ENCODE peak calls at places on chromosomes 1 and 21, in nine cellular contexts. One of them, this sample, is unnamed.

GRCh38 chr1:204438628-204439027 is 27.0 kb upstream of the PPP1R15B start:
- DNase-seq in GM23338: no peak
- DNase-seq in OCI-LY7: no peak
- DNase-seq in HCT116: no peak
- DNase-seq in PC-3: peak
- DNase-seq in hepatocyte: peak
- DNase-seq in GM23248: peak
- DNase-seq in neural progenitor cell: no peak
- DNase-seq in MM.1S: no peak
- DNase-seq in this sample: no peak

GRCh38 chr1:145990249-145991097 is 5.9 kb downstream of the TXNIP start:
- DNase-seq in OCI-LY7: no peak
- DNase-seq in neural progenitor cell: no peak
- DNase-seq in MM.1S: no peak
- DNase-seq in PC-3: no peak
- DNase-seq in HCT116: no peak
- DNase-seq in GM23338: peak
- DNase-seq in GM23248: peak
- DNase-seq in hepatocyte: no peak
- DNase-seq in this sample: no peak

GRCh38 chr1:169163059-169163458 is 56.6 kb downstream of the ATP1B1 start:
- DNase-seq in hepatocyte: no peak
- DNase-seq in GM23248: no peak
- DNase-seq in HCT116: peak
- DNase-seq in neural progenitor cell: no peak
- DNase-seq in OCI-LY7: no peak
- DNase-seq in MM.1S: no peak
- DNase-seq in GM23338: no peak
- DNase-seq in PC-3: peak
- DNase-seq in this sample: no peak

GRCh38 chr1:47478090-47478489 is 40.2 kb downstream of the FOXD2 start:
- DNase-seq in GM23248: no peak
- DNase-seq in hepatocyte: peak
- DNase-seq in PC-3: peak
- DNase-seq in HCT116: no peak
- DNase-seq in OCI-LY7: no peak
- DNase-seq in MM.1S: no peak
- DNase-seq in GM23338: no peak
- DNase-seq in neural progenitor cell: no peak
- DNase-seq in this sample: no peak

GRCh38 chr1:74502432-74502831 is 10.0 kb downstream of the LRRC53 start:
- DNase-seq in HCT116: no peak
- DNase-seq in OCI-LY7: peak
- DNase-seq in neural progenitor cell: peak
- DNase-seq in GM23248: peak
- DNase-seq in PC-3: peak
- DNase-seq in MM.1S: peak
- DNase-seq in GM23338: peak
- DNase-seq in hepatocyte: peak
- DNase-seq in this sample: no peak

GRCh38 chr1:78157162-78157561 is 111.4 kb downstream of the GIPC2 start:
- DNase-seq in OCI-LY7: no peak
- DNase-seq in MM.1S: no peak
- DNase-seq in PC-3: peak
- DNase-seq in HCT116: no peak
- DNase-seq in hepatocyte: no peak
- DNase-seq in GM23338: no peak
- DNase-seq in GM23248: peak
- DNase-seq in neural progenitor cell: no peak
- DNase-seq in this sample: no peak

GRCh38 chr1:238176441-238176840 is 285.7 kb upstream of the ZP4 start:
- DNase-seq in hepatocyte: no peak
- DNase-seq in neural progenitor cell: peak
- DNase-seq in HCT116: no peak
- DNase-seq in PC-3: no peak
- DNase-seq in OCI-LY7: no peak
- DNase-seq in GM23248: no peak
- DNase-seq in GM23338: peak
- DNase-seq in MM.1S: no peak
- DNase-seq in this sample: no peak

GRCh38 chr21:41321211-41321907 is 4.8 kb downstream of the FAM3B start:
- DNase-seq in GM23338: no peak
- DNase-seq in neural progenitor cell: no peak
- DNase-seq in PC-3: no peak
- DNase-seq in hepatocyte: no peak
- DNase-seq in GM23248: no peak
- DNase-seq in OCI-LY7: peak
- DNase-seq in MM.1S: peak
- DNase-seq in HCT116: no peak
- DNase-seq in this sample: no peak

GRCh38 chr1:97632075-97632474 is 288.8 kb downstream of the DPYD start:
- DNase-seq in OCI-LY7: no peak
- DNase-seq in PC-3: peak
- DNase-seq in HCT116: no peak
- DNase-seq in GM23248: no peak
- DNase-seq in MM.1S: no peak
- DNase-seq in GM23338: no peak
- DNase-seq in hepatocyte: peak
- DNase-seq in neural progenitor cell: no peak
- DNase-seq in this sample: peak

GRCh38 chr1:214514032-214514818 is 37.2 kb downstream of the PTPN14 start:
- DNase-seq in MM.1S: no peak
- DNase-seq in GM23248: peak
- DNase-seq in OCI-LY7: no peak
- DNase-seq in PC-3: peak
- DNase-seq in GM23338: peak
- DNase-seq in hepatocyte: no peak
- DNase-seq in HCT116: no peak
- DNase-seq in neural progenitor cell: peak
- DNase-seq in this sample: no peak

GRCh38 chr1:161420763-161421455 is 53.2 kb upstream of the CFAP126 start:
- DNase-seq in neural progenitor cell: peak
- DNase-seq in HCT116: peak
- DNase-seq in OCI-LY7: peak
- DNase-seq in MM.1S: no peak
- DNase-seq in hepatocyte: peak
- DNase-seq in GM23248: no peak
- DNase-seq in GM23338: peak
- DNase-seq in PC-3: no peak
- DNase-seq in this sample: no peak

DNA sequence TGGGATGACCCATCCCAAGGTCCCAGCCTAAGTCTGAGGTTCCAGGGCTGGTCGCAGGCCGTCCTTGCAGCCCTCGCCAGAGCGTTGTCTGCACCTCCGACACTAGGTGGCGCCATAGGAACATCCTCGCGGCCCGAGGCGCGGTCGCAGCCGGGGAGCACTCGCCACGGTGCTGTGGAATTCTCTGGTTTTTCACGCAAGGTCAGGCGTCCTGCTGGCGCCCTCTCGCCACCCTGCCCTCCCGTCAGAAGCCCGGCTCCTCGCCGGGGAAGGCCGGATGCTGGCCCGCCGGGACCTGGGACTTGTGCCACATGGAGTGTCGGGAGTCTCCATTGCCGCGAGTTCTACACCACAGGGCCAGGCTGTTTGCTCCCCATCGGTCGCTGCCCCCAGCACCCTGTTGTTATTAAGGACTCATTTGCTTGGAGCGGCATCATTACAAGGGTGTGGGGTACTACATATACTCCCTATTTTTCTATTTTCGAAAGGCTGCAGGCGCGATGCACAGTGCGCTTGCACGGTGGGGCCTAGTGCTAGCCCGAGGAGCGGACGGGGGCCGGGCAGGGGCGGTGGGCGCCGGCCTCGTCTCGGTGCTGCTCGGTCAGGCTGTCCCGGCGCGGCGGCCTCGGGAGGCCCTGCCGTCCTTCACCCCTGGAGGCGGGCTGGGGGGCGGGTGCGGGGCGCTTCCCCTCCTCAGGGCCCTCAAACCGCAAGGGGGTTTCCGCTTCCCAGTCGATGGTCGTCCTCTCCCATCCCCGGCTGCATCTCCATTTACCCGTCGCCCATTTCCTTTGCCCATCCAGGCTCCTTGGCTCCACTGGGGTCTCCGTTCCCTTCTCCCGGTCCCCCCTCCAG is 196.6 kb upstream of the LMO4 start:
- DNase-seq in neural progenitor cell: peak
- DNase-seq in PC-3: peak
- DNase-seq in hepatocyte: peak
- DNase-seq in HCT116: peak
- DNase-seq in GM23248: peak
- DNase-seq in MM.1S: peak
- DNase-seq in GM23338: peak
- DNase-seq in OCI-LY7: peak
- DNase-seq in this sample: peak
- TF ChIP-seq EZH2phosphoT487 in neural progenitor cell: no peak
- TF ChIP-seq EZH2phosphoT487 in PC-3: no peak
- TF ChIP-seq EZH2phosphoT487 in hepatocyte: no peak
- TF ChIP-seq EZH2phosphoT487 in HCT116: no peak
- TF ChIP-seq EZH2phosphoT487 in GM23248: no peak
- TF ChIP-seq EZH2phosphoT487 in MM.1S: no peak
- TF ChIP-seq EZH2phosphoT487 in GM23338: no peak
- TF ChIP-seq EZH2phosphoT487 in OCI-LY7: no peak
- TF ChIP-seq EZH2phosphoT487 in this sample: no peak

GRCh38 chr1:155934933-155935590 is 849 bp upstream of the KHDC4 start:
- DNase-seq in hepatocyte: no peak
- DNase-seq in GM23338: peak
- DNase-seq in OCI-LY7: peak
- DNase-seq in GM23248: peak
- DNase-seq in neural progenitor cell: no peak
- DNase-seq in PC-3: no peak
- DNase-seq in MM.1S: no peak
- DNase-seq in HCT116: no peak
- DNase-seq in this sample: peak

GRCh38 chr1:155941845-155942507 is 538 bp downstream of the RXFP4 start:
- DNase-seq in MM.1S: no peak
- DNase-seq in hepatocyte: no peak
- DNase-seq in GM23248: peak
- DNase-seq in GM23338: no peak
- DNase-seq in neural progenitor cell: no peak
- DNase-seq in HCT116: no peak
- DNase-seq in OCI-LY7: no peak
- DNase-seq in PC-3: no peak
- DNase-seq in this sample: no peak

GRCh38 chr1:155940531-155940992 is 876 bp upstream of the RXFP4 start:
- DNase-seq in PC-3: peak
- DNase-seq in OCI-LY7: no peak
- DNase-seq in MM.1S: no peak
- DNase-seq in neural progenitor cell: no peak
- DNase-seq in HCT116: no peak
- DNase-seq in hepatocyte: no peak
- DNase-seq in GM23338: no peak
- DNase-seq in GM23248: peak
- DNase-seq in this sample: peak

GRCh38 chr1:155940993-155941844 is at the start of gene RXFP4:
- DNase-seq in PC-3: peak
- DNase-seq in HCT116: no peak
- DNase-seq in neural progenitor cell: no peak
- DNase-seq in GM23248: peak
- DNase-seq in GM23338: no peak
- DNase-seq in hepatocyte: no peak
- DNase-seq in OCI-LY7: peak
- DNase-seq in MM.1S: peak
- DNase-seq in this sample: no peak

DNA sequence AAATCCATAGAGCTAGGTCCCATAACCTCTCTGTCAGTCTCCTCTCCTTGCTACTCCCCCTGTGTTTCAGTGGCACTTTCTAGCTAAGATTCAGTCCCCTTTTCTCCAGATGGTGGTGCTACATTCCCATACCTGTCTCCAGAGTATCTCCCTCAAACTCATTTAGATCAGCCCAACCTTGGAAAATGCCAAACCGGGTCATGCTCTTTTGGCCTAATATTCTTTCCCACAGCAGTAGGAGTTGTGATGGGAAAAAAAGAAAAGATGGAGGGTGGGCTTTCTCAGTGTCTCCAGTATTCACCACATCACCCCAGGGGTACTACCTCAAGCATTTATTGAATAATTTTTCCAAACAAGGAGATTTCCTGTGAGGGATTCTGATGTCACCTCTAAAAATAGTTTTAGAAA is 3.2 kb upstream of the RXFP4 start:
- DNase-seq in hepatocyte: peak
- DNase-seq in MM.1S: peak
- DNase-seq in GM23338: peak
- DNase-seq in HCT116: peak
- DNase-seq in OCI-LY7: peak
- DNase-seq in neural progenitor cell: peak
- DNase-seq in PC-3: peak
- DNase-seq in GM23248: peak
- DNase-seq in this sample: peak
- TF ChIP-seq EZH2phosphoT487 in hepatocyte: no peak
- TF ChIP-seq EZH2phosphoT487 in MM.1S: no peak
- TF ChIP-seq EZH2phosphoT487 in GM23338: no peak
- TF ChIP-seq EZH2phosphoT487 in HCT116: no peak
- TF ChIP-seq EZH2phosphoT487 in OCI-LY7: no peak
- TF ChIP-seq EZH2phosphoT487 in neural progenitor cell: no peak
- TF ChIP-seq EZH2phosphoT487 in PC-3: no peak
- TF ChIP-seq EZH2phosphoT487 in GM23248: no peak
- TF ChIP-seq EZH2phosphoT487 in this sample: no peak

DNA sequence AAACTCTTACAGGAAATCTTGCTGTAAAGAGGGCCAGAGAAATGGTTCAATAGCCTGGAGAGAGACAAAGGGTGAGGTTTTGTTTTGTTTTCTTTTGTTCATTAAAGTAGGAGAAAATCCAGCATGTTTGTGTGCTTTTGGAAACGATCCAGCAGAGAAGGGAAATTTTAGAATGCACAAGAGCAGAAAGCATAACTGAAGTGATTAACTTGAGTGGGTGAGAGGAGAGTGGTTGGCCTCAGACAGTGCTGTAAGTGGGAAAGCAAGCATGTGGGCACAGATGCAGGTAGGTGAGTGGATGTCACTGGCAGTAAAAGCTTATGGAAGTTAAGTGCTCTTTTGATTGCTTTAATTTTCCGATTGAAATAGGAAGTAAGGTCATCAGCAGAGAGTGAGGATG is 50.2 kb downstream of the EEIG2 start:
- DNase-seq in HCT116: no peak
- DNase-seq in GM23338: no peak
- DNase-seq in hepatocyte: no peak
- DNase-seq in MM.1S: no peak
- DNase-seq in neural progenitor cell: no peak
- DNase-seq in OCI-LY7: no peak
- DNase-seq in GM23248: no peak
- DNase-seq in PC-3: no peak
- DNase-seq in this sample: no peak
- TF ChIP-seq EZH2phosphoT487 in HCT116: no peak
- TF ChIP-seq EZH2phosphoT487 in GM23338: no peak
- TF ChIP-seq EZH2phosphoT487 in hepatocyte: no peak
- TF ChIP-seq EZH2phosphoT487 in MM.1S: no peak
- TF ChIP-seq EZH2phosphoT487 in neural progenitor cell: no peak
- TF ChIP-seq EZH2phosphoT487 in OCI-LY7: no peak
- TF ChIP-seq EZH2phosphoT487 in GM23248: no peak
- TF ChIP-seq EZH2phosphoT487 in PC-3: no peak
- TF ChIP-seq EZH2phosphoT487 in this sample: no peak

GRCh38 chr1:5444365-5444890 is 547.8 kb downstream of the NPHP4 start:
- DNase-seq in GM23338: no peak
- DNase-seq in PC-3: no peak
- DNase-seq in GM23248: no peak
- DNase-seq in MM.1S: no peak
- DNase-seq in neural progenitor cell: no peak
- DNase-seq in OCI-LY7: peak
- DNase-seq in hepatocyte: no peak
- DNase-seq in HCT116: no peak
- DNase-seq in this sample: no peak
- TF ChIP-seq EZH2phosphoT487 in GM23338: no peak
- TF ChIP-seq EZH2phosphoT487 in PC-3: no peak
- TF ChIP-seq EZH2phosphoT487 in GM23248: no peak
- TF ChIP-seq EZH2phosphoT487 in MM.1S: no peak
- TF ChIP-seq EZH2phosphoT487 in neural progenitor cell: no peak
- TF ChIP-seq EZH2phosphoT487 in OCI-LY7: no peak
- TF ChIP-seq EZH2phosphoT487 in hepatocyte: no peak
- TF ChIP-seq EZH2phosphoT487 in HCT116: no peak
- TF ChIP-seq EZH2phosphoT487 in this sample: no peak

This sample was measured in SK-N-SH.